ENCODE peak calls at places on chromosome 2, in six cellular contexts. One of them, this sample, is unnamed.

GRCh38 chr2:102753563-102754159 is 8.2 kb upstream of the TMEM182 start:
- DNase-seq in fibroblast of pulmonary artery: peak; percentile 61
- DNase-seq in CD4-positive, alpha-beta T cell: peak; percentile 11
- DNase-seq in A549: peak; percentile 53
- DNase-seq in astrocyte of the cerebellum: peak; percentile 34
- DNase-seq in foreskin fibroblast: peak; percentile 62
- DNase-seq in this sample: no peak

GRCh38 chr2:11672404-11672803 is 2.4 kb upstream of the NTSR2 start:
- DNase-seq in fibroblast of pulmonary artery: no peak
- DNase-seq in CD4-positive, alpha-beta T cell: no peak
- DNase-seq in A549: no peak
- DNase-seq in astrocyte of the cerebellum: no peak
- DNase-seq in foreskin fibroblast: no peak
- DNase-seq in this sample: no peak

GRCh38 chr2:98404556-98405250 is 40.0 kb upstream of the INPP4A start:
- DNase-seq in fibroblast of pulmonary artery: no peak
- DNase-seq in CD4-positive, alpha-beta T cell: no peak
- DNase-seq in A549: no peak
- DNase-seq in astrocyte of the cerebellum: no peak
- DNase-seq in foreskin fibroblast: no peak
- DNase-seq in this sample: no peak

GRCh38 chr2:74597456-74597855 is 42.9 kb downstream of the DOK1 start:
- DNase-seq in fibroblast of pulmonary artery: no peak
- DNase-seq in CD4-positive, alpha-beta T cell: no peak
- DNase-seq in A549: no peak
- DNase-seq in astrocyte of the cerebellum: no peak
- DNase-seq in foreskin fibroblast: peak; percentile 42
- DNase-seq in this sample: no peak

GRCh38 chr2:160984426-160985077 is 175.7 kb upstream of the TANK start:
- DNase-seq in fibroblast of pulmonary artery: peak; percentile 20
- DNase-seq in CD4-positive, alpha-beta T cell: no peak
- DNase-seq in A549: no peak
- DNase-seq in astrocyte of the cerebellum: no peak
- DNase-seq in foreskin fibroblast: no peak
- DNase-seq in this sample: no peak

GRCh38 chr2:220090050-220090449 is 462.6 kb downstream of the SLC4A3 start:
- DNase-seq in fibroblast of pulmonary artery: no peak
- DNase-seq in CD4-positive, alpha-beta T cell: no peak
- DNase-seq in A549: peak; percentile 35
- DNase-seq in astrocyte of the cerebellum: no peak
- DNase-seq in foreskin fibroblast: peak; percentile 81
- DNase-seq in this sample: no peak

GRCh38 chr2:236776695-236777251 is 207.1 kb downstream of the ACKR3 start:
- DNase-seq in fibroblast of pulmonary artery: peak; percentile 57
- DNase-seq in CD4-positive, alpha-beta T cell: no peak
- DNase-seq in A549: peak; percentile 85
- DNase-seq in astrocyte of the cerebellum: peak; percentile 83
- DNase-seq in foreskin fibroblast: peak; percentile 54
- DNase-seq in this sample: no peak

GRCh38 chr2:219433666-219434467 is 776 bp upstream of the SPEG start:
- DNase-seq in fibroblast of pulmonary artery: peak; percentile 55
- DNase-seq in CD4-positive, alpha-beta T cell: no peak
- DNase-seq in A549: peak; percentile 71
- DNase-seq in astrocyte of the cerebellum: no peak
- DNase-seq in foreskin fibroblast: peak; percentile 68
- DNase-seq in this sample: no peak

GRCh38 chr2:28449489-28450395 is 46.1 kb upstream of the PLB1 start:
- DNase-seq in fibroblast of pulmonary artery: peak; percentile 41
- DNase-seq in CD4-positive, alpha-beta T cell: peak; percentile 23
- DNase-seq in A549: peak; percentile 58
- DNase-seq in astrocyte of the cerebellum: no peak
- DNase-seq in foreskin fibroblast: peak; percentile 62
- DNase-seq in this sample: peak; percentile 60

GRCh38 chr2:239113164-239113563 is 265.3 kb downstream of the TWIST2 start:
- DNase-seq in fibroblast of pulmonary artery: peak; percentile 53
- DNase-seq in CD4-positive, alpha-beta T cell: no peak
- DNase-seq in A549: no peak
- DNase-seq in astrocyte of the cerebellum: no peak
- DNase-seq in foreskin fibroblast: peak; percentile 32
- DNase-seq in this sample: no peak

GRCh38 chr2:133138693-133139092 is 429.6 kb downstream of the NCKAP5 start:
- DNase-seq in fibroblast of pulmonary artery: no peak
- DNase-seq in CD4-positive, alpha-beta T cell: no peak
- DNase-seq in A549: no peak
- DNase-seq in astrocyte of the cerebellum: no peak
- DNase-seq in foreskin fibroblast: no peak
- DNase-seq in this sample: no peak

GRCh38 chr2:67290451-67290991 is 106.6 kb upstream of the ETAA1 start:
- DNase-seq in fibroblast of pulmonary artery: peak; percentile 73
- DNase-seq in CD4-positive, alpha-beta T cell: no peak
- DNase-seq in A549: peak; percentile 51
- DNase-seq in astrocyte of the cerebellum: peak; percentile 20
- DNase-seq in foreskin fibroblast: peak; percentile 70
- DNase-seq in this sample: no peak

GRCh38 chr2:177165731-177166711 is 46.6 kb upstream of the HNRNPA3 start:
- DNase-seq in fibroblast of pulmonary artery: peak; percentile 71
- DNase-seq in CD4-positive, alpha-beta T cell: no peak
- DNase-seq in A549: peak; percentile 40
- DNase-seq in astrocyte of the cerebellum: no peak
- DNase-seq in foreskin fibroblast: peak; percentile 59
- DNase-seq in this sample: no peak

GRCh38 chr2:188940171-188940570 is 34.0 kb upstream of the COL3A1 start:
- DNase-seq in fibroblast of pulmonary artery: peak; percentile 84
- DNase-seq in CD4-positive, alpha-beta T cell: no peak
- DNase-seq in A549: no peak
- DNase-seq in astrocyte of the cerebellum: no peak
- DNase-seq in foreskin fibroblast: peak; percentile 37
- DNase-seq in this sample: no peak

GRCh38 chr2:121387591-121388325 is 102.8 kb upstream of the TFCP2L1 start:
- DNase-seq in fibroblast of pulmonary artery: no peak
- DNase-seq in CD4-positive, alpha-beta T cell: no peak
- DNase-seq in A549: no peak
- DNase-seq in astrocyte of the cerebellum: no peak
- DNase-seq in foreskin fibroblast: peak; percentile 63
- DNase-seq in this sample: no peak

GRCh38 chr2:216350214-216350789 is 22.0 kb downstream of the MARCHF4 start:
- DNase-seq in fibroblast of pulmonary artery: peak; percentile 44
- DNase-seq in CD4-positive, alpha-beta T cell: peak; percentile 14
- DNase-seq in A549: peak; percentile 29
- DNase-seq in astrocyte of the cerebellum: no peak
- DNase-seq in foreskin fibroblast: peak; percentile 85
- DNase-seq in this sample: no peak

GRCh38 chr2:18662689-18663088 is 73.3 kb upstream of the NT5C1B start:
- DNase-seq in fibroblast of pulmonary artery: no peak
- DNase-seq in CD4-positive, alpha-beta T cell: no peak
- DNase-seq in A549: no peak
- DNase-seq in astrocyte of the cerebellum: no peak
- DNase-seq in foreskin fibroblast: no peak
- DNase-seq in this sample: no peak

GRCh38 chr2:187826023-187826422 is 271.8 kb upstream of the TFPI start:
- DNase-seq in fibroblast of pulmonary artery: peak; percentile 18
- DNase-seq in CD4-positive, alpha-beta T cell: no peak
- DNase-seq in A549: no peak
- DNase-seq in astrocyte of the cerebellum: peak; percentile 28
- DNase-seq in foreskin fibroblast: peak; percentile 8
- DNase-seq in this sample: no peak

GRCh38 chr2:224946911-224947310 is 95.4 kb downstream of the DOCK10 start:
- DNase-seq in fibroblast of pulmonary artery: peak; percentile 82
- DNase-seq in CD4-positive, alpha-beta T cell: no peak
- DNase-seq in A549: no peak
- DNase-seq in astrocyte of the cerebellum: no peak
- DNase-seq in foreskin fibroblast: peak; percentile 52
- DNase-seq in this sample: no peak

GRCh38 chr2:12376025-12376424 is 340.7 kb upstream of the TRIB2 start:
- DNase-seq in fibroblast of pulmonary artery: no peak
- DNase-seq in CD4-positive, alpha-beta T cell: no peak
- DNase-seq in A549: no peak
- DNase-seq in astrocyte of the cerebellum: no peak
- DNase-seq in foreskin fibroblast: no peak
- DNase-seq in this sample: no peak

GRCh38 chr2:15521782-15522181 is 39.4 kb downstream of the NBAS start:
- DNase-seq in fibroblast of pulmonary artery: no peak
- DNase-seq in CD4-positive, alpha-beta T cell: no peak
- DNase-seq in A549: no peak
- DNase-seq in astrocyte of the cerebellum: no peak
- DNase-seq in foreskin fibroblast: peak; percentile 4
- DNase-seq in this sample: no peak

GRCh38 chr2:15531095-15531854 is 29.9 kb downstream of the NBAS start:
- DNase-seq in fibroblast of pulmonary artery: no peak
- DNase-seq in CD4-positive, alpha-beta T cell: no peak
- DNase-seq in A549: no peak
- DNase-seq in astrocyte of the cerebellum: no peak
- DNase-seq in foreskin fibroblast: no peak
- DNase-seq in this sample: no peak

GRCh38 chr2:15532996-15533395 is 28.1 kb downstream of the NBAS start:
- DNase-seq in fibroblast of pulmonary artery: no peak
- DNase-seq in CD4-positive, alpha-beta T cell: no peak
- DNase-seq in A549: no peak
- DNase-seq in astrocyte of the cerebellum: no peak
- DNase-seq in foreskin fibroblast: no peak
- DNase-seq in this sample: no peak

GRCh38 chr2:15527074-15527739 is 33.9 kb downstream of the NBAS start:
- DNase-seq in fibroblast of pulmonary artery: no peak
- DNase-seq in CD4-positive, alpha-beta T cell: no peak
- DNase-seq in A549: peak; percentile 36
- DNase-seq in astrocyte of the cerebellum: no peak
- DNase-seq in foreskin fibroblast: no peak
- DNase-seq in this sample: no peak
- TF ChIP-seq CTCF in fibroblast of pulmonary artery: no peak
- TF ChIP-seq CTCF in CD4-positive, alpha-beta T cell: no peak
- TF ChIP-seq CTCF in A549: peak; percentile 9
- TF ChIP-seq CTCF in astrocyte of the cerebellum: no peak
- TF ChIP-seq CTCF in foreskin fibroblast: no peak
- TF ChIP-seq CTCF in this sample: no peak

GRCh38 chr2:43136862-43137261 is 89.5 kb downstream of the ZFP36L2 start:
- DNase-seq in fibroblast of pulmonary artery: no peak
- DNase-seq in CD4-positive, alpha-beta T cell: peak; percentile 84
- DNase-seq in A549: no peak
- DNase-seq in astrocyte of the cerebellum: no peak
- DNase-seq in foreskin fibroblast: no peak
- DNase-seq in this sample: no peak
- TF ChIP-seq CTCF in fibroblast of pulmonary artery: no peak
- TF ChIP-seq CTCF in CD4-positive, alpha-beta T cell: no peak
- TF ChIP-seq CTCF in A549: no peak
- TF ChIP-seq CTCF in astrocyte of the cerebellum: no peak
- TF ChIP-seq CTCF in foreskin fibroblast: no peak
- TF ChIP-seq CTCF in this sample: no peak

GRCh38 chr2:158926478-158926948 is 41.9 kb upstream of the TANC1 start:
- DNase-seq in fibroblast of pulmonary artery: peak; percentile 52
- DNase-seq in CD4-positive, alpha-beta T cell: no peak
- DNase-seq in A549: peak; percentile 63
- DNase-seq in astrocyte of the cerebellum: peak; percentile 55
- DNase-seq in foreskin fibroblast: peak; percentile 79
- DNase-seq in this sample: no peak

GRCh38 chr2:158921599-158922408 is 46.6 kb upstream of the TANC1 start:
- DNase-seq in fibroblast of pulmonary artery: no peak
- DNase-seq in CD4-positive, alpha-beta T cell: no peak
- DNase-seq in A549: no peak
- DNase-seq in astrocyte of the cerebellum: no peak
- DNase-seq in foreskin fibroblast: no peak
- DNase-seq in this sample: no peak

GRCh38 chr2:158923641-158924040 is 44.8 kb upstream of the TANC1 start:
- DNase-seq in fibroblast of pulmonary artery: no peak
- DNase-seq in CD4-positive, alpha-beta T cell: no peak
- DNase-seq in A549: no peak
- DNase-seq in astrocyte of the cerebellum: no peak
- DNase-seq in foreskin fibroblast: no peak
- DNase-seq in this sample: no peak

GRCh38 chr2:158922610-158923009 is 45.8 kb upstream of the TANC1 start:
- DNase-seq in fibroblast of pulmonary artery: peak; percentile 9
- DNase-seq in CD4-positive, alpha-beta T cell: no peak
- DNase-seq in A549: no peak
- DNase-seq in astrocyte of the cerebellum: no peak
- DNase-seq in foreskin fibroblast: no peak
- DNase-seq in this sample: no peak

DNA sequence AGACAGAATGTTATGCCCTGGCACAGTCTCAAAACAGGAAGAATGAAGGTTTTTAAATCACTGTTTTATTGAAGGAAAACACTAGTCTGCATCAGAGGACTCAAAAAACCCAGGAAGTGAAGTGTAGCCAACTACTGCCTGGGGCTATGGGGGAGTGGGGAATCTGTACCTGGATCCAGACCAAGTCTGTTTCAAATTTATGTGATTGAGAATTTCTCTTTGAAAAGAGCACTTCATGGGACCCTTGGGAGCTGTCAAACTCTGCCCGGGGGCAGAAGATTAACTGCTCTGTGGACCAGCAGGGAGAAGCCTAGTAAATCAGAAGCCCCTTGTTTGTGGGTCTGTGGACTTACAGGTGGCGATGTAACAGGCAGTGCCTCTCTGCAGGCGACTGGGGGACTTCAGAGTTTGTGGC is 45.3 kb upstream of the TANC1 start:
- DNase-seq in fibroblast of pulmonary artery: peak; percentile 33
- DNase-seq in CD4-positive, alpha-beta T cell: no peak
- DNase-seq in A549: no peak
- DNase-seq in astrocyte of the cerebellum: no peak
- DNase-seq in foreskin fibroblast: peak; percentile 19
- DNase-seq in this sample: no peak
- TF ChIP-seq CTCF in fibroblast of pulmonary artery: no peak
- TF ChIP-seq CTCF in CD4-positive, alpha-beta T cell: no peak
- TF ChIP-seq CTCF in A549: no peak
- TF ChIP-seq CTCF in astrocyte of the cerebellum: no peak
- TF ChIP-seq CTCF in foreskin fibroblast: no peak
- TF ChIP-seq CTCF in this sample: no peak

GRCh38 chr2:80288576-80288975 is 16.0 kb downstream of the LRRTM1 start:
- DNase-seq in fibroblast of pulmonary artery: peak; percentile 8
- DNase-seq in CD4-positive, alpha-beta T cell: no peak
- DNase-seq in A549: no peak
- DNase-seq in astrocyte of the cerebellum: no peak
- DNase-seq in foreskin fibroblast: peak; percentile 3
- DNase-seq in this sample: no peak
- TF ChIP-seq CTCF in fibroblast of pulmonary artery: peak; percentile 9
- TF ChIP-seq CTCF in CD4-positive, alpha-beta T cell: no peak
- TF ChIP-seq CTCF in A549: no peak
- TF ChIP-seq CTCF in astrocyte of the cerebellum: peak; percentile 34
- TF ChIP-seq CTCF in foreskin fibroblast: no peak
- TF ChIP-seq CTCF in this sample: no peak

GRCh38 chr2:19687260-19687659 is 214.5 kb downstream of the TTC32 start:
- DNase-seq in fibroblast of pulmonary artery: no peak
- DNase-seq in CD4-positive, alpha-beta T cell: no peak
- DNase-seq in A549: no peak
- DNase-seq in astrocyte of the cerebellum: no peak
- DNase-seq in foreskin fibroblast: no peak
- DNase-seq in this sample: no peak
- TF ChIP-seq CTCF in fibroblast of pulmonary artery: no peak
- TF ChIP-seq CTCF in CD4-positive, alpha-beta T cell: no peak
- TF ChIP-seq CTCF in A549: no peak
- TF ChIP-seq CTCF in astrocyte of the cerebellum: no peak
- TF ChIP-seq CTCF in foreskin fibroblast: no peak
- TF ChIP-seq CTCF in this sample: no peak